ENCODE peak calls at places on chromosomes 12 and 14, in eight cellular contexts. R, L, V, T, Z, C, X and K are unnamed samples. For H3K4me1, the result is how much of the 10 kb centered on the place peaks cover.

GRCh38 chr12:73798523-73798922 is 739.1 kb upstream of the ATXN7L3B start:
- DNase-seq in Z (no peak), L (no peak), V (no peak), X (no peak), T (no peak), R (no peak), C (no peak), K (no peak)

GRCh38 chr12:98110516-98110915 is 404.9 kb upstream of the TMPO start:
- DNase-seq in C (no peak), L (no peak), T (no peak), Z (no peak), V (no peak), R (no peak), X (no peak), K (no peak)

GRCh38 chr12:57693659-57694458 is at the start of gene OS9:
- DNase-seq in R (peak), T (peak), V (peak), L (peak), X (peak), Z (peak), C (peak), K (peak)

GRCh38 chr12:62211510-62211909 is 48.7 kb upstream of the USP15 start:
- DNase-seq in R (no peak), L (no peak), T (no peak), Z (no peak), X (no peak), V (no peak), C (no peak), K (no peak)

GRCh38 chr14:34693228-34693939 is 21.0 kb downstream of the CFL2 start:
- DNase-seq in T (no peak), L (no peak), X (no peak), C (peak), V (peak), Z (peak), R (no peak), K (peak)

GRCh38 chr14:34997762-34998161 is 15.0 kb downstream of the SRP54 start:
- DNase-seq in R (no peak), Z (no peak), X (no peak), L (no peak), V (no peak), C (no peak), T (no peak), K (no peak)

GRCh38 chr14:32252030-32252670 is 49.1 kb upstream of the RNU6-8 start:
- DNase-seq in C (peak), L (no peak), R (peak), V (peak), X (peak), T (peak), Z (no peak), K (peak)

GRCh38 chr12:56122637-56123036 is 4.6 kb downstream of the ZC3H10 start:
- DNase-seq in X (no peak), Z (no peak), L (no peak), R (no peak), T (no peak), V (peak), C (no peak), K (no peak)

GRCh38 chr14:71665157-71665556 is 267.1 kb upstream of the RGS6 start:
- DNase-seq in C (no peak), Z (no peak), X (no peak), R (no peak), T (no peak), L (no peak), V (no peak), K (no peak)

GRCh38 chr12:14567311-14568195 is at the start of gene PLBD1:
- DNase-seq in C (peak), V (peak), T (peak), Z (peak), X (no peak), R (peak), L (peak), K (no peak)

GRCh38 chr14:31834616-31835015 is 242.5 kb upstream of the ARHGAP5 start:
- DNase-seq in R (no peak), Z (no peak), X (no peak), L (no peak), T (no peak), V (no peak), C (no peak), K (no peak)

GRCh38 chr12:20555771-20556170 is 139.4 kb upstream of the SLCO1C1 start:
- DNase-seq in T (no peak), C (no peak), Z (no peak), V (no peak), L (no peak), X (no peak), R (no peak), K (no peak)

GRCh38 chr12:93090768-93091172 is 161.7 kb upstream of the EEA1 start:
- DNase-seq in R (no peak), Z (no peak), V (no peak), T (no peak), C (no peak), X (no peak), L (no peak), K (no peak)

GRCh38 chr14:24848427-24848826 is 201.5 kb downstream of the STXBP6 start:
- DNase-seq in T (no peak), C (no peak), Z (no peak), R (no peak), X (no peak), L (no peak), V (no peak), K (no peak)

DNA sequence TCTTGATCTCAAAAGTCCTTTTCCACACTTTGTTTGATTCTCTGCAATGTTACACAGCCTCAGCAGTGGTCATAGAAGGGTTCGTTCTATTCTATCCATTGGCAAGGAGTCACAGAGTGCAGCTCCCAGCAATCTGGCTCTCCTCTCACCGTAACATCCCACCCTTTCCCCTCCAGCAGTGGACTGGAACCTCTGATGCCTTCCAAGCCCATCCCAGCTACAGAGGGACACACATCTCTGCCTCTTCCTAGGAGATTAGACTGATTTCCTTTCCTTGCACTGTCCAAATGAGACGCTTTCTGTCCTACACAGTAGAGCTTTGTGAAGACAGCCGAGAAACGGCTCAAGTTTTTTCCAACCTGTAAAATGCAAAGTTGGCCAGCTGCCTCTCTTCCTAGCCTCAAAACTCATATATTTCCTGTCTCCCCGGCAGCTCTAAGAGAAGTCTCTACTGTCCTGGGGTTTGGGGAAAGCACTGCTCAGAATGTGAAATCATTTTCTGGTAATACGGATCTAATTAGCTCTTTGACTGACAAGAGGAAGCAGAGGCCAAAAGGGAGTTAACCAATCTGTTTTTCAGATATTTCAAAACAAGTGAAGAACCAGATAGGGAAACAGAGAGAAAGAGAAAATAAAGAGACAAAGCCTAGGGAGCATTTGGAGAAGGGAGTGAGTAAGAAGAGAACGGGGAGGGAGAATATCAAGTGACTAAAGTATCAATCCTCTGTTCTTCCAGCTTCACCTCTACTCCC is 528 bp downstream of the NINJ2 start:
- DNase-seq in R (no peak), C (no peak), T (no peak), X (no peak), Z (no peak), V (no peak), L (no peak), K (no peak)
- H3K4me1 ChIP-seq in R (under half), C (under half), T (under half), X (half or more), Z (under half), V (under half), L (under half), K (half or more)

GRCh38 chr14:103521438-103521961 is 1.1 kb downstream of the CKB start:
- DNase-seq in R (no peak), C (no peak), Z (no peak), L (no peak), V (no peak), X (no peak), T (no peak), K (no peak)
- H3K4me1 ChIP-seq in R (under half), C (under half), Z (under half), L (half or more), V (under half), X (under half), T (under half), K (under half)

GRCh38 chr14:69614592-69614991 is 3.2 kb downstream of the SUSD6 start:
- DNase-seq in L (no peak), T (peak), V (no peak), Z (no peak), R (no peak), X (peak), C (no peak), K (no peak)
- H3K4me1 ChIP-seq in L (half or more), T (half or more), V (under half), Z (half or more), R (under half), X (under half), C (half or more), K (half or more)

DNA sequence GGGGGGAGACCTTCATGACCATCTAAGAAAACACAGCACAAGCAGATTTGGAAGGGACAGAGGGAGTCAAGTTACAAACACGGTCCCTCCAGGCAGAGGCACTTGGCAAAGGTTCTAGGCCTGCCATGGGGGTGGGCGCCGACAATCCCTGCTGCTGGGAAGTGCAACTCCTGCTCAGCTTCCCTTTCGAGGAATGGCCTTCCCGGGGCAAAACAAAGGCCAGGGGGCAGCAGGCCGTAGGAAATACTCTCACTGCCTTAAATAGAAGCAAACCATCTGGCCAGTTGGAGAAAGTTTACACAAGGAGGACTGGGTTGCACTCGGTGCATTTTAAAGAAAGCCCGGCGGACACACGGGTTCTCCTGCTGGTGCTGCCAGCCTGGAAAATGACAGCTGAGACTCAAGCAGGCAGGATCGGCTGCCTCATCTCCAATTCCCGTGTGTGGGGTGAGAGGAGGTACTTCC is 65.8 kb downstream of the ITPK1 start:
- DNase-seq in T (no peak), V (no peak), L (no peak), Z (no peak), C (no peak), R (no peak), X (no peak), K (no peak)
- H3K4me1 ChIP-seq in T (under half), V (half or more), L (under half), Z (under half), C (under half), R (under half), X (under half), K (under half)

DNA sequence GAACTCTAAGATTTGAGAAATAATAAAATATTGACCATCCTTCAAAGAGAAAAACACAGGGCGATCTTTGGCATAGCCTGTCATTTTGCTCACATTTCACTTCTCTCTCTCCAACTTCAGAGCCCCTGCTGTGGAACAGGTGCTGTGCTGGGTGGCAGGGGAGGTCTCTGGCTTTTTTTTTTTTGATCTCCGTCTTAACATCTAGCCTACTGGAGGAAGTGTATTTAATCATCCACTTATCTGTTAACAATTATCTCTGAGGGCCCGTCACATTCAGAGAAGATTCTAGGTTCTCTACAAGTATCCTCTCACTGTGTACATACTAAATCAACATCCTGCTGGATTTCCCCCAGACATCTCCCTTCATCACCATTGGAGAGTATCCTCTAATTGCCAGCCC is 34.1 kb downstream of the CHST11 start:
- DNase-seq in C (no peak), L (no peak), R (no peak), T (no peak), Z (no peak), V (no peak), X (no peak), K (no peak)
- H3K4me1 ChIP-seq in C (under half), L (under half), R (under half), T (under half), Z (under half), V (under half), X (under half), K (half or more)

DNA sequence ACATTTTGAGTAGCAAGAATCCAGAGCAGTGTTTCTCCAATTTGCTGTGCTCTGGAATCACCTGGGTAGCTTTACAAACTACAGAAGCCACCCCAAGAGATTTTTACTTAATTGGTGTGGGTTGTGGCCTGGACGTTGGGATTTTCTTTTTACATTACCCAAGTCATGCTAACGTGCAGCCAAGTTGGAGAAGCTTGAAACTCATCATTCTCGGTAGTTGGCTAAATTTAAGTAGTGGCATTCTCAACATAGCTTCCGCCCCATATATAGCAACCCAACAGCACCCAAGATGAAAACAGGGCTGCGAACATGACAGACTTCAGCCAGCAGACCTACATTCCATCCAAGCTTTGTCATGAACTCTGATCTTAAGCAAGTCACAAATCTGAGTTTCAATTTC is 25.0 kb downstream of the DAD1 start:
- DNase-seq in Z (no peak), C (no peak), R (no peak), X (peak), V (no peak), T (no peak), L (no peak), K (no peak)
- H3K4me1 ChIP-seq in Z (half or more), C (under half), R (under half), X (half or more), V (half or more), T (under half), L (under half), K (half or more)

GRCh38 chr12:123099556-123100192 is 51.2 kb downstream of the PITPNM2 start:
- DNase-seq in Z (no peak), V (no peak), C (no peak), T (no peak), R (no peak), L (no peak), X (no peak), K (no peak)

GRCh38 chr12:123100882-123101281 is 50.0 kb downstream of the PITPNM2 start:
- DNase-seq in V (no peak), R (no peak), X (no peak), T (no peak), Z (no peak), L (no peak), C (no peak), K (no peak)

GRCh38 chr12:123102381-123102780 is 48.5 kb downstream of the PITPNM2 start:
- DNase-seq in L (no peak), R (no peak), V (no peak), T (no peak), C (no peak), X (no peak), Z (no peak), K (no peak)

GRCh38 chr12:123102781-123103503 is 47.9 kb downstream of the PITPNM2 start:
- DNase-seq in X (no peak), C (no peak), T (no peak), R (no peak), Z (no peak), V (no peak), L (no peak), K (no peak)

DNA sequence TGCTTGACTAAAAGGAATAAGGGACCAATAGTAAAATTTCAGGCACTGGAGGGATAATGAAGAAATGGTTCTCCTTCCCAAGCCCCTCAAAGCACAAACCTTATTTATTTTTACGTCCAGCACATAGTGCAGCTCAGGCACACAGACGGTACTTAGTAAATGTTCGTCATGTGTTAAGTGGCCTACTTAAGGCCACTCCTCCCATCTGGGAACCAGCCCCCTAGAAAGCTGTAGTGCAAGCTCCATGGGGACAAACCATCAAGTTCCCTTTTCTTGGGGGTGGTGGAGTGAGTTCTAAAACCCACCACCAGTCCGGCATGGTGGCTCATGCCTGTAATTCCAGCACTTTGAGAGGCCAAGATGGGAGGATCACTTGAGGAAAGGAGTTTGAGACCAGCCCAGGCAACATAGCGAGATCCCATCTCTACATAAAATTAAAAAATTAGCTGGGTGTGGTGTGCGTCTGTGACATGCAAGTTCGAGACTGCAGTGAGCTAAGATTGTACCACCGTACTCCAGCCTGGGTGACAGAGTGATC is 49.4 kb downstream of the PITPNM2 start:
- DNase-seq in R (no peak), T (no peak), C (no peak), X (no peak), L (no peak), Z (no peak), V (no peak), K (no peak)
- H3K4me1 ChIP-seq in R (under half), T (under half), C (under half), X (under half), L (under half), Z (under half), V (under half), K (under half)